ENCODE peak calls at places on chromosome 17, in five cellular contexts. One of them, this sample, is unnamed.

GRCh38 chr17:51144266-51145022 is 8.9 kb upstream of the NME1 start:
- DNase-seq in HCT116: no peak
- DNase-seq in GM12878: no peak
- DNase-seq in GM23338: no peak
- DNase-seq in endothelial cell of umbilical vein: no peak
- DNase-seq in this sample: no peak

GRCh38 chr17:69358688-69359596 is 32.0 kb upstream of the ABCA5 start:
- DNase-seq in HCT116: peak; percentile 26
- DNase-seq in GM12878: peak; percentile 4
- DNase-seq in GM23338: peak; percentile 92
- DNase-seq in endothelial cell of umbilical vein: peak; percentile 3
- DNase-seq in this sample: no peak

GRCh38 chr17:78365561-78366108 is 5.8 kb upstream of the SOCS3 start:
- DNase-seq in HCT116: no peak
- DNase-seq in GM12878: no peak
- DNase-seq in GM23338: peak; percentile 98
- DNase-seq in endothelial cell of umbilical vein: no peak
- DNase-seq in this sample: no peak

GRCh38 chr17:54992797-54993639 is 24.5 kb downstream of the STXBP4 start:
- DNase-seq in HCT116: peak; percentile 53
- DNase-seq in GM12878: no peak
- DNase-seq in GM23338: peak; percentile 86
- DNase-seq in endothelial cell of umbilical vein: peak; percentile 43
- DNase-seq in this sample: peak; percentile 52

GRCh38 chr17:31112001-31112661 is 17.4 kb downstream of the NF1 start:
- DNase-seq in HCT116: no peak
- DNase-seq in GM12878: no peak
- DNase-seq in GM23338: no peak
- DNase-seq in endothelial cell of umbilical vein: no peak
- DNase-seq in this sample: no peak

GRCh38 chr17:76704799-76705198 is 6.0 kb downstream of the MXRA7 start:
- DNase-seq in HCT116: no peak
- DNase-seq in GM12878: no peak
- DNase-seq in GM23338: no peak
- DNase-seq in endothelial cell of umbilical vein: no peak
- DNase-seq in this sample: no peak

GRCh38 chr17:34146440-34147043 is 108.5 kb upstream of the CCL2 start:
- DNase-seq in HCT116: no peak
- DNase-seq in GM12878: no peak
- DNase-seq in GM23338: peak; percentile 88
- DNase-seq in endothelial cell of umbilical vein: no peak
- DNase-seq in this sample: no peak

GRCh38 chr17:34998205-34998604 is 17.9 kb downstream of the LIG3 start:
- DNase-seq in HCT116: peak; percentile 38
- DNase-seq in GM12878: peak; percentile 40
- DNase-seq in GM23338: peak; percentile 69
- DNase-seq in endothelial cell of umbilical vein: peak; percentile 78
- DNase-seq in this sample: no peak

GRCh38 chr17:78492116-78492799 is 84.9 kb downstream of the DNAH17 start:
- DNase-seq in HCT116: no peak
- DNase-seq in GM12878: no peak
- DNase-seq in GM23338: peak; percentile 38
- DNase-seq in endothelial cell of umbilical vein: no peak
- DNase-seq in this sample: no peak

GRCh38 chr17:74295625-74296547 is 21.9 kb downstream of the DNAI2 start:
- DNase-seq in HCT116: no peak
- DNase-seq in GM12878: no peak
- DNase-seq in GM23338: no peak
- DNase-seq in endothelial cell of umbilical vein: no peak
- DNase-seq in this sample: no peak

GRCh38 chr17:28575126-28575795 is 1.4 kb downstream of the ALDOC start:
- DNase-seq in HCT116: no peak
- DNase-seq in GM12878: no peak
- DNase-seq in GM23338: peak; percentile 15
- DNase-seq in endothelial cell of umbilical vein: no peak
- DNase-seq in this sample: no peak

GRCh38 chr17:10729334-10730193 is at the start of gene TMEM220:
- DNase-seq in HCT116: no peak
- DNase-seq in GM12878: no peak
- DNase-seq in GM23338: peak; percentile 88
- DNase-seq in endothelial cell of umbilical vein: peak; percentile 80
- DNase-seq in this sample: no peak

GRCh38 chr17:38507436-38507835 is 79.2 kb downstream of the ARHGAP23 start:
- DNase-seq in HCT116: no peak
- DNase-seq in GM12878: no peak
- DNase-seq in GM23338: peak; percentile 20
- DNase-seq in endothelial cell of umbilical vein: no peak
- DNase-seq in this sample: no peak

GRCh38 chr17:1022278-1023024 is 25.5 kb downstream of the TIMM22 start:
- DNase-seq in HCT116: no peak
- DNase-seq in GM12878: no peak
- DNase-seq in GM23338: no peak
- DNase-seq in endothelial cell of umbilical vein: no peak
- DNase-seq in this sample: no peak

GRCh38 chr17:21194210-21194609 is 19.8 kb downstream of the TMEM11 start:
- DNase-seq in HCT116: no peak
- DNase-seq in GM12878: no peak
- DNase-seq in GM23338: no peak
- DNase-seq in endothelial cell of umbilical vein: no peak
- DNase-seq in this sample: no peak

GRCh38 chr17:61369751-61370150 is 29.9 kb upstream of the TBX2 start:
- DNase-seq in HCT116: no peak
- DNase-seq in GM12878: no peak
- DNase-seq in GM23338: no peak
- DNase-seq in endothelial cell of umbilical vein: no peak
- DNase-seq in this sample: no peak

GRCh38 chr17:3639981-3640596 is 3.5 kb downstream of the CTNS start:
- DNase-seq in HCT116: no peak
- DNase-seq in GM12878: no peak
- DNase-seq in GM23338: no peak
- DNase-seq in endothelial cell of umbilical vein: peak; percentile 64
- DNase-seq in this sample: no peak

GRCh38 chr17:9148908-9149536 is 127.7 kb downstream of the NTN1 start:
- DNase-seq in HCT116: no peak
- DNase-seq in GM12878: no peak
- DNase-seq in GM23338: no peak
- DNase-seq in endothelial cell of umbilical vein: no peak
- DNase-seq in this sample: no peak

GRCh38 chr17:4678448-4679026 is 25.4 kb downstream of the PELP1 start:
- DNase-seq in HCT116: peak; percentile 61
- DNase-seq in GM12878: no peak
- DNase-seq in GM23338: no peak
- DNase-seq in endothelial cell of umbilical vein: peak; percentile 64
- DNase-seq in this sample: no peak

GRCh38 chr17:65800655-65801054 is 239.2 kb upstream of the AXIN2 start:
- DNase-seq in HCT116: no peak
- DNase-seq in GM12878: no peak
- DNase-seq in GM23338: no peak
- DNase-seq in endothelial cell of umbilical vein: no peak
- DNase-seq in this sample: no peak

DNA sequence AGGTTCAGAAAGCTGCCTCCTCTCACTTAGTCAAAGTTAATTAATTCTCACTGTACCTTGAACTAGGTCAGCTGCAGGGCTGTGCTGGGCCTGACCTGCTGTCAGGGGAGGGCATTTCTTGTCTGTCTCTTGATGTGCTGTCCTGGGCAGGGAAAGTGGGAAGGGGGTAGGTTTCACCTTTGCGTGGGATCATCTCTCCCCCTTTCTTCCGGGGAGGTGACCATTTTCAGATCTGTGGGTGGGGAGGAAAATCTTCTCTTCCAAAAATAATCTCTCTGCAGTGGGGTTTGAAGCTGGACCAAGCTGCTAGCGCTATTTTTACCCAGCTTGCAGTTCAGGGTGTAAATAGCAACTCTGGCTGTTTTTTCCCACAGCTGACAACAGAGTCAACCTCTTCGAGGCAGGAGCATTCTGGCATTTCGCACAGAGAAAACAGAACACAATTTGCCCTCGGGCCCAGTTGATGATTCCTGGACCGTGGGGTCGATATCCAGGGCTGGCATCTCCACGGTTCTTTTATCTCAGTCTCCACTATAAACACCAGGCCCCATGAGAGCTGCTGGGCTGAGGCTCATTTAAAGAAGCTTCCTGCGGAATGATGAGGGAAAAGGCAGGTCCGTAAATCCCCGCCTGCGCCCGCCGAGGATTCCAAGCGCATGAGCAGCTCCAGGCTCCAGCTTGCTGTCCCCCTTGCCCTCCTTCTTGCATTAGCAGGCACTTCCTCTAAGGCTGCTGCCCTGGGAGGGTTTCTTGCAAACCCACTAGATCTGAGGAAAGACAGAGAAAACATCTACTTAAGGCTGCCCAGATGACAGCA is 93.8 kb downstream of the YPEL2 start:
- DNase-seq in HCT116: no peak
- DNase-seq in GM12878: no peak
- DNase-seq in GM23338: peak; percentile 21
- DNase-seq in endothelial cell of umbilical vein: peak; percentile 70
- DNase-seq in this sample: no peak
- TF ChIP-seq POLR2AphosphoS5 in HCT116: no peak
- TF ChIP-seq POLR2AphosphoS5 in GM12878: no peak
- TF ChIP-seq POLR2AphosphoS5 in GM23338: no peak
- TF ChIP-seq POLR2AphosphoS5 in endothelial cell of umbilical vein: no peak
- TF ChIP-seq POLR2AphosphoS5 in this sample: no peak

DNA sequence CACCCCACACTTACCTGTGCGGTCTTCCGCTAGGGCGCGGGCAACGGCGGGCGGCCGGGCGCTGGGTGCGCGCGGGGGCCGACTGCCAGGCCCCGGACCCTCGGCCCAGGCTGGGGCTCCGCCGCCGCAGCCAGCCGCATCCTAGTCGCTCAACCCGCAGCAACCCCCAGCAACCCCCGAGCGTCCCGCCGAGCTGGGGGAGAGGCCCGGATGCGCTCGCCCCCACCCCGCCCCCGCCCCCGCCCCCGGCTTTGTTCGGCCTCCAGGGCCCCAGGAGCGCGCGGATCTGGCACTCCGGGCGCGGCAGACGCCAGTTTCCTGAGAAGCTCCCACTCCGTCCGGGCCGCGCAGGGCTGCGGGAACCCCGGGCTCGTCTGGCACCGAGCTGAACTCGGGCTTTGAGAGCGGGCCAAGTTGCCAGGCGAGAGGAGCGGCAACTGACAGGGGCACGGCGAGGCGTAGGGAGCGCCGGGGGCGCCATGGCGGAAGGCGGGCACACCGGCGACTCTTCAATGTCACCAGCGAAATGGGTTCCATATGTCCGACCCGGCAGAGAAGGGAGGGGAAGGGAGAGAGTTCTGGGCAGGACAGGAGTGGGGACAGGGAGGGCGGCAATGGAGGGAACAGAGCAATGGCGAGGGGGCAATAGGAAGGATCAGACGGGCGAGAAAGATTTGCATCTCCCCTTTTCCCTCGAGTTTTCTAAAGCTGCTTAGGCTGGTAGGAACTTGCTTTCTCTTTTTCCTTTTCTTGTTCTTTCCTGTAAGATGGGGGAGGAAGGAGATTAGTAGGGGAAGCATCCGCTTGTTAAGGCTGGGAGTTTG is 13.7 kb downstream of the HOXB4 start:
- DNase-seq in HCT116: no peak
- DNase-seq in GM12878: no peak
- DNase-seq in GM23338: no peak
- DNase-seq in endothelial cell of umbilical vein: peak; percentile 40
- DNase-seq in this sample: no peak
- TF ChIP-seq EZH2 in HCT116: no peak
- TF ChIP-seq EZH2 in GM12878: no peak
- TF ChIP-seq EZH2 in GM23338: peak; percentile 99
- TF ChIP-seq EZH2 in endothelial cell of umbilical vein: no peak
- TF ChIP-seq EZH2 in this sample: no peak

GRCh38 chr17:58304735-58305486 is 23.7 kb downstream of the TSPOAP1 start:
- DNase-seq in HCT116: no peak
- DNase-seq in GM12878: no peak
- DNase-seq in GM23338: no peak
- DNase-seq in endothelial cell of umbilical vein: no peak
- DNase-seq in this sample: no peak
- TF ChIP-seq POLR2AphosphoS5 in HCT116: no peak
- TF ChIP-seq POLR2AphosphoS5 in GM12878: no peak
- TF ChIP-seq POLR2AphosphoS5 in GM23338: no peak
- TF ChIP-seq POLR2AphosphoS5 in endothelial cell of umbilical vein: no peak
- TF ChIP-seq POLR2AphosphoS5 in this sample: no peak

DNA sequence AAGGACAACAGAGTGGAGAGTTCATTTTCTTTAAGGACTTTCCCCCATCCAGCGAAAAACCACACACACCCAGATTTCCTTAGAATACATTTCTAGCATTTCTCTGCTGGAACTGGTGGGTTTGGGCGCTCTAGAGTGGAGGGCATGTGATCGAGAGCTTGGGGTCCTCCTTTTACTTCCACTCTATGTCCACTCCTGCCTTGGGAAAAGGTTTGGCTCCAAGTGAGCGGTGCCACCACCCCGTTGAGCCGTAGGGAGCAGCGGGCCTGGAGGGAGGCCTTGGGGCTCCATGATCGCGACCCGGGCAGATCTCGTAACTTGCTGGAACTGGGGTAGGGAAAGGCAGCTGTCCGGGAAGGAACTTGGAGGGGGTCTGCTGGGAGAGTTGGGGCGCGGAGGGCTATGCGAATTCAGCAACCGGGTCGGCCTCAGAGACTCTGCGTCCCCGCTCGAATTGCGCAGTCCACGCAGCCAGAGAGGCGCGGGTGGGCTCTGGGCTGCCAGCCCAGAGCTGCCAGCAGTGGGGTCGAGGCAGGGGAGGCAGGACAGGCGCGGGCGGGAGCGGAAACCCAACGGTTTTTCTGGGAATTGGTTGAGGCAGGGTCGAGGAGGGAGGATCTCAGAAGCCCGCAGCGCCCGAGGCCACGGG is 2.3 kb downstream of the DLX4 start:
- DNase-seq in HCT116: no peak
- DNase-seq in GM12878: no peak
- DNase-seq in GM23338: peak; percentile 35
- DNase-seq in endothelial cell of umbilical vein: no peak
- DNase-seq in this sample: no peak
- TF ChIP-seq EZH2 in HCT116: no peak
- TF ChIP-seq EZH2 in GM12878: no peak
- TF ChIP-seq EZH2 in GM23338: peak; percentile 71
- TF ChIP-seq EZH2 in endothelial cell of umbilical vein: no peak
- TF ChIP-seq EZH2 in this sample: no peak

GRCh38 chr17:18361837-18362380 is 1.4 kb downstream of the SHMT1 start:
- DNase-seq in HCT116: no peak
- DNase-seq in GM12878: no peak
- DNase-seq in GM23338: no peak
- DNase-seq in endothelial cell of umbilical vein: no peak
- DNase-seq in this sample: no peak

GRCh38 chr17:18364166-18364565 is 816 bp upstream of the SHMT1 start:
- DNase-seq in HCT116: no peak
- DNase-seq in GM12878: no peak
- DNase-seq in GM23338: no peak
- DNase-seq in endothelial cell of umbilical vein: no peak
- DNase-seq in this sample: no peak

GRCh38 chr17:18360518-18360917 is 2.8 kb downstream of the SHMT1 start:
- DNase-seq in HCT116: no peak
- DNase-seq in GM12878: no peak
- DNase-seq in GM23338: no peak
- DNase-seq in endothelial cell of umbilical vein: no peak
- DNase-seq in this sample: no peak

GRCh38 chr17:18363021-18363941 is at the start of gene SHMT1:
- DNase-seq in HCT116: peak; percentile 82
- DNase-seq in GM12878: peak; percentile 72
- DNase-seq in GM23338: peak; percentile 98
- DNase-seq in endothelial cell of umbilical vein: peak; percentile 90
- DNase-seq in this sample: no peak

GRCh38 chr17:18362509-18363020 is 785 bp downstream of the SHMT1 start:
- DNase-seq in HCT116: no peak
- DNase-seq in GM12878: no peak
- DNase-seq in GM23338: peak; percentile 50
- DNase-seq in endothelial cell of umbilical vein: peak; percentile 23
- DNase-seq in this sample: no peak
- TF ChIP-seq POLR2AphosphoS5 in HCT116: no peak
- TF ChIP-seq POLR2AphosphoS5 in GM12878: no peak
- TF ChIP-seq POLR2AphosphoS5 in GM23338: no peak
- TF ChIP-seq POLR2AphosphoS5 in endothelial cell of umbilical vein: no peak
- TF ChIP-seq POLR2AphosphoS5 in this sample: no peak

GRCh38 chr17:16939606-16940115 is 32.3 kb downstream of the TNFRSF13B start:
- DNase-seq in HCT116: no peak
- DNase-seq in GM12878: no peak
- DNase-seq in GM23338: no peak
- DNase-seq in endothelial cell of umbilical vein: no peak
- DNase-seq in this sample: no peak
- TF ChIP-seq EZH2 in HCT116: no peak
- TF ChIP-seq EZH2 in GM12878: no peak
- TF ChIP-seq EZH2 in GM23338: no peak
- TF ChIP-seq EZH2 in endothelial cell of umbilical vein: no peak
- TF ChIP-seq EZH2 in this sample: no peak